ENCODE peak calls at places on chromosomes 7 and 10, in six cellular contexts. U, R, I, S, Y and A are unnamed samples.

GRCh38 chr7:29564455-29565185 is 985 bp downstream of the PRR15 start:
- DNase-seq in U (peak; percentile 79), R (peak; percentile 65), I (peak; percentile 36), S (no peak), Y (peak; percentile 56), A (peak; percentile 73)

GRCh38 chr10:12193193-12193592 is 2.5 kb downstream of the NUDT5 start:
- DNase-seq in U (no peak), R (no peak), I (peak; percentile 68), S (no peak), Y (no peak), A (peak; percentile 84)

GRCh38 chr10:28906011-28906411 is 228.7 kb downstream of the BAMBI start:
- DNase-seq in U (no peak), R (no peak), I (no peak), S (no peak), Y (no peak), A (no peak)

GRCh38 chr10:60627778-60628773 is 150.2 kb upstream of the CDK1 start:
- DNase-seq in U (no peak), R (no peak), I (no peak), S (no peak), Y (no peak), A (no peak)

GRCh38 chr10:79070611-79071534 is 2.1 kb downstream of the ZMIZ1 start:
- DNase-seq in U (peak; percentile 90), R (peak; percentile 94), I (peak; percentile 94), S (no peak), Y (peak; percentile 95), A (peak; percentile 87)

GRCh38 chr7:36152756-36153570 is at the start of gene EEPD1:
- DNase-seq in U (peak; percentile 100), R (peak; percentile 99), I (peak; percentile 99), S (peak; percentile 99), Y (peak; percentile 100), A (peak; percentile 93)

GRCh38 chr10:101495324-101495925 is 92.6 kb downstream of the POLL start:
- DNase-seq in U (no peak), R (peak; percentile 23), I (peak; percentile 19), S (peak; percentile 12), Y (no peak), A (peak; percentile 29)

GRCh38 chr7:21948364-21948763 is 2.7 kb upstream of the CDCA7L start:
- DNase-seq in U (no peak), R (no peak), I (no peak), S (no peak), Y (no peak), A (no peak)

GRCh38 chr10:79244841-79245504 is 102.3 kb upstream of the PPIF start:
- DNase-seq in U (peak; percentile 90), R (no peak), I (no peak), S (no peak), Y (no peak), A (no peak)

GRCh38 chr7:29612596-29612995 is 49.0 kb downstream of the PRR15 start:
- DNase-seq in U (no peak), R (no peak), I (no peak), S (no peak), Y (no peak), A (no peak)

GRCh38 chr10:6074489-6075301 is 12.5 kb upstream of the IL2RA start:
- DNase-seq in U (no peak), R (no peak), I (peak; percentile 37), S (no peak), Y (no peak), A (peak; percentile 42)

GRCh38 chr10:72075184-72076115 is 12.9 kb downstream of the SPOCK2 start:
- DNase-seq in U (peak; percentile 54), R (no peak), I (no peak), S (no peak), Y (peak; percentile 17), A (no peak)

GRCh38 chr10:794382-794956 is 105.0 kb upstream of the DIP2C start:
- DNase-seq in U (no peak), R (no peak), I (peak; percentile 28), S (no peak), Y (no peak), A (no peak)

GRCh38 chr7:96414931-96415292 is 93.0 kb upstream of the SLC25A13 start:
- DNase-seq in U (no peak), R (peak; percentile 59), I (peak; percentile 48), S (peak; percentile 62), Y (peak; percentile 27), A (peak; percentile 58)

GRCh38 chr10:83917519-83918506 is 221.5 kb upstream of the GHITM start:
- DNase-seq in U (no peak), R (peak; percentile 13), I (no peak), S (no peak), Y (peak; percentile 42), A (peak; percentile 10)
- TF ChIP-seq CTCF in U (no peak), R (peak; percentile 27), I (no peak), S (peak; percentile 65), Y (peak; percentile 50), A (peak; percentile 24)

DNA sequence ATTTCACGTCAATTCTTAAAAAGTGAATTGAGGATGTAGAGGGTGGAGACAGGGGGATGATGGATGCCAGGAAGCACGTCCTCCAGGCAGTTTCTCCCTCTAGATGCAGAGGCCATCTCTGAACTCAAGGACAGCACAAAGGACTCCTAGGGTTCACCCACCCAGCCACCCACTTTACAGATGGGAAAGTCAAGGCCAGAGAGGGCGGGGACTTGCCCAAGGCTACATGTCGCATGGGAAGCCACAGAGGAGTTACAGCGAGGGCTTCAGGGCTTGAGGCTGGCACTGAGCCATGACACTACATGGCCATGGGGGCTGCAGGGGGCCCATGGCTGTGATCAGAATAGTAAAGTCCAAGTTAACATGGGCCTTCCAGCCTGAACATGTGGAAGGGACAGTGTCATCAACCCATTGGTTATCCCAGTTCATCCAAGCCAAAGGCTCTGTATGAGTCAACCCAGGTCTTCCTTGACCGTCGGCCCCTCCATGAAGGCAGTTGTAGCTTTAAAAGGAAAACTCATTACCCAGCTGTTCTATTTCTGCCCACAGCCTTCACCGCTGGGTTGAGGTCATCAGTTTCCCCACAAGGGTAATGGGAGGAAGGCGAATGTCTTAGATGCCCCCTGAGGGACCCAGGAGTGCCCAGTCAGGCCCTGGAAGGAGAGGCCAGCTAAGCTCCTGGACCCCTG is 24.3 kb upstream of the KPNA7 start:
- DNase-seq in U (no peak), R (no peak), I (no peak), S (no peak), Y (no peak), A (no peak)
- H3K4me3 ChIP-seq in U (no peak overlapping the region), R (no peak overlapping the region), I (no peak overlapping the region), S (no peak overlapping the region), Y (no peak overlapping the region), A (no peak overlapping the region)

GRCh38 chr10:113897693-113898618 is 43.5 kb downstream of the NHLRC2 start:
- DNase-seq in U (no peak), R (peak; percentile 57), I (no peak), S (no peak), Y (peak; percentile 50), A (no peak)
- H3K36me3 ChIP-seq in U (peaks cover 79% of the 10 kb centered on the region), R (peaks cover 11% of the 10 kb centered on the region), I (no peaks in the 10 kb centered on the region), S (peaks cover 18% of the 10 kb centered on the region), Y (peaks cover 7% of the 10 kb centered on the region), A (peaks cover 2% of the 10 kb centered on the region)

DNA sequence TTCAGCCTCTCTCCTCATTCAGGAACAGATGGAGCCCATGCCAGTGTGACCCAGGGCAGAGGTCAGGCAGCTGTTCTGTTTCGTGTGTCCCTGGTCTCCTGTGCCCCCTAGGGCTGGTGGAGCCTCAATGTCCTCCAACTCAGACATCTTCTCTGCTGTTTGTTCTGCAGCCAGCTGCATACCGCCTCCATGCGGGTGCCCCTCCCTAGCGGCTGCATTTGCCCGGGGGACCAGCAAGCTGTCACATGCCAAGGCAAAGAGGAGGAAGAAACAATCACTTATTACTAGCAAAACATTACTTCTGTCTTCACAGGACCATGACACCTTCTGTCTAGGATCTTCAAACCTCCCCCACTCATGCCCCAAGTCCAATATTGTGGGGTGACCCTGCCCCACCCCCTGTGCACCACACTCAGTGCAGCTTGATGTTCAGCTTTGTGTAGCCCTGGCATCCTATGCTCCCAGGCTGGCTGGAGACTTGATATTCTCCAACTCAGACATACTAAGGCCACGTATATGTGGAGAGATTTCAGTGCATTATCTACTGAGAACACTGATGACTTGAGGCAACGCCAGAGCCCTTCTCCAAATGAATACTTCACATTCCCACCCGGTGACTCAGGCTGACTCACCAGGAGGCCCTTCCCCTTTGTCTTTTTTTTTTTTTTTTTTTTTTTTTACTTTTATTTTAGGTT is 188.9 kb downstream of the SKIDA1 start:
- DNase-seq in U (no peak), R (peak; percentile 62), I (peak; percentile 96), S (no peak), Y (peak; percentile 59), A (peak; percentile 95)
- TF ChIP-seq CTCF in U (no peak), R (peak; percentile 14), I (no peak), S (no peak), Y (peak; percentile 16), A (peak; percentile 13)

DNA sequence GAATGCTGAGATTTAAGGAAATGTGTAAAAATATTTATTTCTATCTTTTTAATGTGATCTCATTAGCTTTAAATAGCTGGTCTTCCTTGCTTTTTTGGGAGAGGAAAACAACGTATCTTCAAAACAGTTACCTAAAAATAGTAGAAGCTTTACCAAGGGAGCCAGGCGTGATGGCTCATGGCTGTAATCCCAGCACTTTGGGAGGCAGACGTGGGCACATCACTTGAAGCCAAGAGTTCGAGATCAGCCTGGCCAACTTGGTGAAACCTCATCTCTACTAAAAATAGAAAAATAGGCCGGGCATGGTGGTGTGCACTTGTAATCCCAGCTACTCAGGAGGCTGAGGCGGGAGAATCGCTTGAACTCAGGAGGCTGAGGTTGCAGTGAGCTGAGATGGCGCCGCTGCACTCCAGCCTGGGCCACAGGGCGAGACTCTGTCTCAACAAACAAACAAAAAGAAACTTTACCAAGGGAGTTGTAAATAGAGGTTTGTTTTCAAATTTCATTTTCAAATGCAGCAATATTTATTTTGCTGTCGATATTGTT is 48.4 kb upstream of the ITGB1 start:
- DNase-seq in U (no peak), R (no peak), I (no peak), S (no peak), Y (no peak), A (no peak)
- H3K4me3 ChIP-seq in U (no peak overlapping the region), R (no peak overlapping the region), I (no peak overlapping the region), S (no peak overlapping the region), Y (no peak overlapping the region), A (no peak overlapping the region)

GRCh38 chr7:44400033-44400511 is 74.7 kb upstream of the CAMK2B start:
- DNase-seq in U (no peak), R (no peak), I (no peak), S (no peak), Y (no peak), A (no peak)
- H3K36me3 ChIP-seq in U (peaks cover 92% of the 10 kb centered on the region), R (no peaks in the 10 kb centered on the region), I (peaks cover 2% of the 10 kb centered on the region), S (no peaks in the 10 kb centered on the region), Y (peaks cover 7% of the 10 kb centered on the region), A (peaks cover 20% of the 10 kb centered on the region)

GRCh38 chr7:135966341-135967043 is 10.7 kb downstream of the MTPN start:
- DNase-seq in U (no peak), R (no peak), I (no peak), S (no peak), Y (no peak), A (no peak)
- TF ChIP-seq CTCF in U (no peak), R (no peak), I (no peak), S (no peak), Y (no peak), A (no peak)

DNA sequence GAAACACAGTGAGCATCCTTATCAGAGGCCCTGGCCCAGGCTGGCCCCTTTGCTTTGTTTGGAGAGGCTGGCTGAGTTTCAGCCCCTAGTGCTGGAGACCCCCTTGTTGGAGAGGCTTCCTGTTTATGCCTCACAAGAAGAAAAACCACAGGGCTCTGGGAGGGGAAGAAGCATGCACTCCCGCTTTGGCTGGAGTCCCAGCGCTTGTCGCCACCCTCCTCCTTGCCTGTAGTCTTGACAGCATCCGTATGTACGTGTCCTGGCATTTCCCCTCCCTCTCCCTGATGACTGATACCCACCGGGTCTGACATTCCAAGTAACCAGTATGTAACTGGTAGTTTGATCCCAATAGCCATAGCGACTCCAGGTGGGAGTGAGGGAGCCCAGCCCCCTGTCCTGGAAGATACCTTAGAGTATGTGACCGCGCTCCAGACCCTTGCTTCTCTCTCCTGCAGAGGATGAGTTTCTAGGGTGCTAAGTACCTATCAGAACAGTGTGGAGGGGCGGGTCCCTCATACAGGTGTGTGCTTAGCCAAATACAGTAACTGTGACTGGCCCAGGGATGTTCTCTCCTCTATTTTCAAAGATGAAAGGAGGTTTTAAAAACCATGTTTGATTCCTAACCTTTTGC is 6.8 kb upstream of the ATP6V0E2 start:
- DNase-seq in U (no peak), R (no peak), I (peak; percentile 70), S (no peak), Y (no peak), A (peak; percentile 76)
- H3K4me3 ChIP-seq in U (no peak overlapping the region), R (no peak overlapping the region), I (no peak overlapping the region), S (no peak overlapping the region), Y (no peak overlapping the region), A (no peak overlapping the region)